ENCODE peak calls at places on chromosome 18, in ten cellular contexts. One of them, this sample, is unnamed.

GRCh38 chr18:49628993-49629795 is 67.3 kb downstream of the LIPG start:
- DNase-seq in transverse colon: peak
- DNase-seq in A549: no peak
- DNase-seq in fibroblast of lung: peak
- DNase-seq in HL-60: no peak
- DNase-seq in endothelial cell: no peak
- DNase-seq in body of pancreas: peak
- DNase-seq in heart left ventricle: peak
- DNase-seq in heart right ventricle: no peak
- DNase-seq in esophagus squamous epithelium: no peak
- DNase-seq in this sample: no peak

GRCh38 chr18:70289351-70290330 is 796 bp downstream of the SOCS6 start:
- DNase-seq in transverse colon: peak
- DNase-seq in A549: no peak
- DNase-seq in fibroblast of lung: peak
- DNase-seq in HL-60: peak
- DNase-seq in endothelial cell: peak
- DNase-seq in body of pancreas: peak
- DNase-seq in heart left ventricle: peak
- DNase-seq in heart right ventricle: no peak
- DNase-seq in esophagus squamous epithelium: no peak
- DNase-seq in this sample: no peak

GRCh38 chr18:55582325-55582724 is 5.7 kb downstream of the TCF4 start:
- DNase-seq in transverse colon: no peak
- DNase-seq in A549: no peak
- DNase-seq in fibroblast of lung: no peak
- DNase-seq in HL-60: no peak
- DNase-seq in endothelial cell: no peak
- DNase-seq in body of pancreas: no peak
- DNase-seq in heart left ventricle: no peak
- DNase-seq in heart right ventricle: no peak
- DNase-seq in esophagus squamous epithelium: no peak
- DNase-seq in this sample: no peak

GRCh38 chr18:65380571-65380970 is 370.2 kb upstream of the CDH7 start:
- DNase-seq in transverse colon: no peak
- DNase-seq in A549: no peak
- DNase-seq in fibroblast of lung: no peak
- DNase-seq in HL-60: no peak
- DNase-seq in endothelial cell: no peak
- DNase-seq in body of pancreas: no peak
- DNase-seq in heart left ventricle: no peak
- DNase-seq in heart right ventricle: no peak
- DNase-seq in esophagus squamous epithelium: no peak
- DNase-seq in this sample: no peak

GRCh38 chr18:24658302-24658701 is 197.9 kb downstream of the HRH4 start:
- DNase-seq in transverse colon: no peak
- DNase-seq in A549: no peak
- DNase-seq in fibroblast of lung: no peak
- DNase-seq in HL-60: no peak
- DNase-seq in endothelial cell: no peak
- DNase-seq in body of pancreas: no peak
- DNase-seq in heart left ventricle: no peak
- DNase-seq in heart right ventricle: no peak
- DNase-seq in esophagus squamous epithelium: no peak
- DNase-seq in this sample: no peak

GRCh38 chr18:45940724-45941123 is 26.4 kb downstream of the EPG5 start:
- DNase-seq in transverse colon: no peak
- DNase-seq in A549: no peak
- DNase-seq in fibroblast of lung: no peak
- DNase-seq in HL-60: no peak
- DNase-seq in endothelial cell: no peak
- DNase-seq in body of pancreas: no peak
- DNase-seq in heart left ventricle: no peak
- DNase-seq in heart right ventricle: no peak
- DNase-seq in esophagus squamous epithelium: no peak
- DNase-seq in this sample: no peak

GRCh38 chr18:70058916-70059315 is 111.2 kb upstream of the CD226 start:
- DNase-seq in transverse colon: no peak
- DNase-seq in A549: no peak
- DNase-seq in fibroblast of lung: no peak
- DNase-seq in HL-60: no peak
- DNase-seq in endothelial cell: no peak
- DNase-seq in body of pancreas: no peak
- DNase-seq in heart left ventricle: no peak
- DNase-seq in heart right ventricle: no peak
- DNase-seq in esophagus squamous epithelium: no peak
- DNase-seq in this sample: no peak

GRCh38 chr18:44803019-44803650 is 122.4 kb downstream of the SETBP1 start:
- DNase-seq in transverse colon: peak
- DNase-seq in A549: no peak
- DNase-seq in fibroblast of lung: peak
- DNase-seq in HL-60: no peak
- DNase-seq in endothelial cell: no peak
- DNase-seq in body of pancreas: peak
- DNase-seq in heart left ventricle: peak
- DNase-seq in heart right ventricle: peak
- DNase-seq in esophagus squamous epithelium: no peak
- DNase-seq in this sample: no peak

GRCh38 chr18:58097907-58098166 is 53.8 kb downstream of the NEDD4L start:
- DNase-seq in transverse colon: no peak
- DNase-seq in A549: no peak
- DNase-seq in fibroblast of lung: no peak
- DNase-seq in HL-60: no peak
- DNase-seq in endothelial cell: no peak
- DNase-seq in body of pancreas: no peak
- DNase-seq in heart left ventricle: no peak
- DNase-seq in heart right ventricle: no peak
- DNase-seq in esophagus squamous epithelium: no peak
- DNase-seq in this sample: no peak

GRCh38 chr18:58101291-58101706 is 57.3 kb downstream of the NEDD4L start:
- DNase-seq in transverse colon: no peak
- DNase-seq in A549: no peak
- DNase-seq in fibroblast of lung: no peak
- DNase-seq in HL-60: no peak
- DNase-seq in endothelial cell: no peak
- DNase-seq in body of pancreas: no peak
- DNase-seq in heart left ventricle: no peak
- DNase-seq in heart right ventricle: no peak
- DNase-seq in esophagus squamous epithelium: no peak
- DNase-seq in this sample: no peak

GRCh38 chr18:58102020-58102419 is 58.0 kb downstream of the NEDD4L start:
- DNase-seq in transverse colon: no peak
- DNase-seq in A549: no peak
- DNase-seq in fibroblast of lung: no peak
- DNase-seq in HL-60: no peak
- DNase-seq in endothelial cell: no peak
- DNase-seq in body of pancreas: no peak
- DNase-seq in heart left ventricle: no peak
- DNase-seq in heart right ventricle: no peak
- DNase-seq in esophagus squamous epithelium: no peak
- DNase-seq in this sample: no peak

GRCh38 chr18:58098706-58099105 is 54.7 kb downstream of the NEDD4L start:
- DNase-seq in transverse colon: no peak
- DNase-seq in A549: no peak
- DNase-seq in fibroblast of lung: no peak
- DNase-seq in HL-60: no peak
- DNase-seq in endothelial cell: no peak
- DNase-seq in body of pancreas: no peak
- DNase-seq in heart left ventricle: no peak
- DNase-seq in heart right ventricle: no peak
- DNase-seq in esophagus squamous epithelium: no peak
- DNase-seq in this sample: no peak

GRCh38 chr18:58100154-58100553 is 56.1 kb downstream of the NEDD4L start:
- DNase-seq in transverse colon: no peak
- DNase-seq in A549: no peak
- DNase-seq in fibroblast of lung: no peak
- DNase-seq in HL-60: no peak
- DNase-seq in endothelial cell: no peak
- DNase-seq in body of pancreas: no peak
- DNase-seq in heart left ventricle: no peak
- DNase-seq in heart right ventricle: no peak
- DNase-seq in esophagus squamous epithelium: no peak
- DNase-seq in this sample: no peak
- TF ChIP-seq CTCF in transverse colon: no peak
- TF ChIP-seq CTCF in A549: no peak
- TF ChIP-seq CTCF in fibroblast of lung: no peak
- TF ChIP-seq CTCF in HL-60: no peak
- TF ChIP-seq CTCF in endothelial cell: no peak
- TF ChIP-seq CTCF in body of pancreas: no peak
- TF ChIP-seq CTCF in heart left ventricle: no peak
- TF ChIP-seq CTCF in heart right ventricle: no peak
- TF ChIP-seq CTCF in esophagus squamous epithelium: no peak
- TF ChIP-seq CTCF in this sample: no peak

GRCh38 chr18:79317718-79318117 is 78.0 kb upstream of the NFATC1 start:
- DNase-seq in transverse colon: no peak
- DNase-seq in A549: no peak
- DNase-seq in fibroblast of lung: no peak
- DNase-seq in HL-60: no peak
- DNase-seq in endothelial cell: peak
- DNase-seq in body of pancreas: no peak
- DNase-seq in heart left ventricle: no peak
- DNase-seq in heart right ventricle: no peak
- DNase-seq in esophagus squamous epithelium: no peak
- DNase-seq in this sample: no peak
- TF ChIP-seq CTCF in transverse colon: no peak
- TF ChIP-seq CTCF in A549: no peak
- TF ChIP-seq CTCF in fibroblast of lung: no peak
- TF ChIP-seq CTCF in HL-60: no peak
- TF ChIP-seq CTCF in endothelial cell: peak
- TF ChIP-seq CTCF in body of pancreas: no peak
- TF ChIP-seq CTCF in heart left ventricle: no peak
- TF ChIP-seq CTCF in heart right ventricle: no peak
- TF ChIP-seq CTCF in esophagus squamous epithelium: no peak
- TF ChIP-seq CTCF in this sample: no peak

GRCh38 chr18:5626130-5626880 is 82.5 kb upstream of the EPB41L3 start:
- DNase-seq in transverse colon: no peak
- DNase-seq in A549: no peak
- DNase-seq in fibroblast of lung: no peak
- DNase-seq in HL-60: no peak
- DNase-seq in endothelial cell: no peak
- DNase-seq in body of pancreas: no peak
- DNase-seq in heart left ventricle: no peak
- DNase-seq in heart right ventricle: no peak
- DNase-seq in esophagus squamous epithelium: no peak
- DNase-seq in this sample: no peak

GRCh38 chr18:5625076-5625475 is 81.3 kb upstream of the EPB41L3 start:
- DNase-seq in transverse colon: no peak
- DNase-seq in A549: no peak
- DNase-seq in fibroblast of lung: no peak
- DNase-seq in HL-60: no peak
- DNase-seq in endothelial cell: no peak
- DNase-seq in body of pancreas: no peak
- DNase-seq in heart left ventricle: no peak
- DNase-seq in heart right ventricle: no peak
- DNase-seq in esophagus squamous epithelium: no peak
- DNase-seq in this sample: no peak

GRCh38 chr18:5630057-5630765 is 86.4 kb upstream of the EPB41L3 start:
- DNase-seq in transverse colon: peak
- DNase-seq in A549: peak
- DNase-seq in fibroblast of lung: no peak
- DNase-seq in HL-60: peak
- DNase-seq in endothelial cell: peak
- DNase-seq in body of pancreas: peak
- DNase-seq in heart left ventricle: peak
- DNase-seq in heart right ventricle: no peak
- DNase-seq in esophagus squamous epithelium: no peak
- DNase-seq in this sample: peak

GRCh38 chr18:5628512-5629255 is 84.9 kb upstream of the EPB41L3 start:
- DNase-seq in transverse colon: peak
- DNase-seq in A549: peak
- DNase-seq in fibroblast of lung: peak
- DNase-seq in HL-60: no peak
- DNase-seq in endothelial cell: peak
- DNase-seq in body of pancreas: peak
- DNase-seq in heart left ventricle: peak
- DNase-seq in heart right ventricle: peak
- DNase-seq in esophagus squamous epithelium: no peak
- DNase-seq in this sample: no peak

DNA sequence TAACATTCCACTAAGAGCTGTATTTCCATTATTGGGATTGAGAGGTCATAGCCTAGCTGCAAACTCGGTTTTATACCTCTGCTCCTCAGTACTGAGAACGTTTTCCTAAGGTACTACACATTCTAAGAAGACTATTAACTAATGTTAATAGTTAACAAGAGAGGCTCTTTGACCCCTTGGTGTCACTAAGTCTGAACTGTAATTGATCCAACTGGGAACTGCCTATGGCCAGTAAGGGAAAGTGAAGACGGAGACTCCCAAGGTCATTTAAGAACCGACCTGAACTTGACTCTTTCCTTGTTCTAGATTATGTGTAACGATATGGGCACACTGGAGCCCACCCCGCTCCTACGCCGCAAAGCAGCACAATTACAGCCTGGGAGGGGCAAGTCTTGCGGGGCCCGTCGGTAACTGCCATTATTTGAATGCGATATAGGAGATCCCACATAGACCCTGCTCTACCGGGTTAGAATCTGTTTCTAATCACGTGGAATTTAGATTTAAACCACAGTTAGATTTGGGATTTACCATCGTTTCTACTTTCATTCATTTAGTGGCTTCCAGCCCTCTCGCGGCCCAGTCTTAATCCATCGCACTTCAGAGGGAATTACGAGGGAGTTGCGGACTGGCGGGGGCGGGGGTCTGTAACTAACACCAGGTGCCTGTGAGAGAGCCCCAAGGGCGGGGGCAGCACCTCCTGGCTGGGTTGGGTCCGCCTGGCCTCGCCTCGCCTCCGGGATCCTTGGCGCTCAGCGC is 84.1 kb upstream of the EPB41L3 start:
- DNase-seq in transverse colon: peak
- DNase-seq in A549: no peak
- DNase-seq in fibroblast of lung: peak
- DNase-seq in HL-60: no peak
- DNase-seq in endothelial cell: no peak
- DNase-seq in body of pancreas: no peak
- DNase-seq in heart left ventricle: no peak
- DNase-seq in heart right ventricle: peak
- DNase-seq in esophagus squamous epithelium: no peak
- DNase-seq in this sample: no peak
- TF ChIP-seq CTCF in transverse colon: no peak
- TF ChIP-seq CTCF in A549: no peak
- TF ChIP-seq CTCF in fibroblast of lung: no peak
- TF ChIP-seq CTCF in HL-60: no peak
- TF ChIP-seq CTCF in endothelial cell: no peak
- TF ChIP-seq CTCF in body of pancreas: no peak
- TF ChIP-seq CTCF in heart left ventricle: no peak
- TF ChIP-seq CTCF in heart right ventricle: no peak
- TF ChIP-seq CTCF in esophagus squamous epithelium: no peak
- TF ChIP-seq CTCF in this sample: no peak

GRCh38 chr18:77053616-77054287 is 78.8 kb downstream of the MBP start:
- DNase-seq in transverse colon: no peak
- DNase-seq in A549: no peak
- DNase-seq in fibroblast of lung: no peak
- DNase-seq in HL-60: no peak
- DNase-seq in endothelial cell: no peak
- DNase-seq in body of pancreas: no peak
- DNase-seq in heart left ventricle: no peak
- DNase-seq in heart right ventricle: no peak
- DNase-seq in esophagus squamous epithelium: no peak
- DNase-seq in this sample: peak

GRCh38 chr18:77054288-77054605 is 78.3 kb downstream of the MBP start:
- DNase-seq in transverse colon: no peak
- DNase-seq in A549: no peak
- DNase-seq in fibroblast of lung: no peak
- DNase-seq in HL-60: peak
- DNase-seq in endothelial cell: no peak
- DNase-seq in body of pancreas: no peak
- DNase-seq in heart left ventricle: no peak
- DNase-seq in heart right ventricle: no peak
- DNase-seq in esophagus squamous epithelium: no peak
- DNase-seq in this sample: no peak

GRCh38 chr18:77056399-77057015 is 76.1 kb downstream of the MBP start:
- DNase-seq in transverse colon: no peak
- DNase-seq in A549: no peak
- DNase-seq in fibroblast of lung: no peak
- DNase-seq in HL-60: peak
- DNase-seq in endothelial cell: no peak
- DNase-seq in body of pancreas: no peak
- DNase-seq in heart left ventricle: no peak
- DNase-seq in heart right ventricle: no peak
- DNase-seq in esophagus squamous epithelium: no peak
- DNase-seq in this sample: peak

GRCh38 chr18:77055429-77056310 is 76.9 kb downstream of the MBP start:
- DNase-seq in transverse colon: no peak
- DNase-seq in A549: no peak
- DNase-seq in fibroblast of lung: no peak
- DNase-seq in HL-60: peak
- DNase-seq in endothelial cell: no peak
- DNase-seq in body of pancreas: no peak
- DNase-seq in heart left ventricle: no peak
- DNase-seq in heart right ventricle: no peak
- DNase-seq in esophagus squamous epithelium: no peak
- DNase-seq in this sample: peak

DNA sequence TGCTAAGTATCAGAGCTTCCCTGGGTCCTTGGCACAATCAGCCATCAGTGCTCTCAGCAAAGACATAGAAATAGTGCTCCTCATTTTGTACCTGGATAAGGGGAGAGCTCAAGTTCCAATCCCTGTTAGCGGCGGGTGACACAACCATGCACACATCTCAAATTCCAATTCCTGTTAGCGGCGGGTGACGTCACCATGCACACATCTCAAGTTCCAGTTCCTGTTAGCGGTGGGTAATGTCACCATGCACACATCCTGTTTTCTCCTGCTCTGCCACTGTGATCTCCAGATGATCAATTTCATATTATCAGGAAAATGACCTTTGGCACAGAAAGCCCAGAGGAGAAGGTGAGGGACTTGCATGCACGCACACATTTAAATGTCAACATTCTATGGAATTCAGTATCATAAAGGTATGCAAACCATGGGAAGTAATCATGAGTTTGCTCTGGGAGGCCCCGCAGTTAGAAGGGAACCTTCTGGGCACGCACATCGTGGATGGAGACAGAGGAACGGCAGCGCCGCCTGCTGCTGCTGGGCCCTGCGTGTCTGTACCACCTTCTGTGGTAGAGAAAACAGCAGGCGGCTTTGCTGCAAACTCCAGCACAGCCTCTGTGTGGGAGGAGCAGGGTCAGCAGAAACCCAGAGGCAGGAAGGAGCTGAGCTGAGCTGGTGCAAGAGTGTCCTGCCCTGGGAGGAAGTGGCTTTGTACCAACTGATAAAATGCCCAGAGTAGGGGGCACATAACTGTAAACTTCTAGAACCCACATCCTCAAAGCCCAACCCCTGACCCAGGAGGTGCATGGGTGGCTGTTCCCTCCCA is 77.8 kb downstream of the MBP start:
- DNase-seq in transverse colon: peak
- DNase-seq in A549: peak
- DNase-seq in fibroblast of lung: peak
- DNase-seq in HL-60: peak
- DNase-seq in endothelial cell: peak
- DNase-seq in body of pancreas: peak
- DNase-seq in heart left ventricle: peak
- DNase-seq in heart right ventricle: peak
- DNase-seq in esophagus squamous epithelium: peak
- DNase-seq in this sample: peak
- TF ChIP-seq CTCF in transverse colon: peak
- TF ChIP-seq CTCF in A549: peak
- TF ChIP-seq CTCF in fibroblast of lung: peak
- TF ChIP-seq CTCF in HL-60: peak
- TF ChIP-seq CTCF in endothelial cell: no peak
- TF ChIP-seq CTCF in body of pancreas: no peak
- TF ChIP-seq CTCF in heart left ventricle: peak
- TF ChIP-seq CTCF in heart right ventricle: peak
- TF ChIP-seq CTCF in esophagus squamous epithelium: peak
- TF ChIP-seq CTCF in this sample: peak